ENCODE peak calls at places on chromosomes 3 and 15, in nine cellular contexts. One of them, this sample, is unnamed.

GRCh38 chr15:66154581-66154980 is 99.0 kb downstream of the MEGF11 start:
- DNase-seq in left lung: no peak
- DNase-seq in brain microvascular endothelial cell: no peak
- DNase-seq in pancreas: no peak
- DNase-seq in lung: no peak
- DNase-seq in bronchial epithelial cell: no peak
- DNase-seq in Peyer's patch: no peak
- DNase-seq in mesothelial cell of epicardium: no peak
- DNase-seq in endodermal cell: no peak
- DNase-seq in this sample: no peak

GRCh38 chr3:11452988-11453847 is 181.0 kb downstream of the ATG7 start:
- DNase-seq in left lung: no peak
- DNase-seq in brain microvascular endothelial cell: peak
- DNase-seq in pancreas: no peak
- DNase-seq in lung: no peak
- DNase-seq in bronchial epithelial cell: peak
- DNase-seq in Peyer's patch: no peak
- DNase-seq in mesothelial cell of epicardium: no peak
- DNase-seq in endodermal cell: no peak
- DNase-seq in this sample: no peak

GRCh38 chr3:11379238-11379823 is 107.1 kb downstream of the ATG7 start:
- DNase-seq in left lung: no peak
- DNase-seq in brain microvascular endothelial cell: peak
- DNase-seq in pancreas: no peak
- DNase-seq in lung: no peak
- DNase-seq in bronchial epithelial cell: peak
- DNase-seq in Peyer's patch: no peak
- DNase-seq in mesothelial cell of epicardium: no peak
- DNase-seq in endodermal cell: peak
- DNase-seq in this sample: no peak

GRCh38 chr3:123404391-123404790 is 44.5 kb downstream of the ADCY5 start:
- DNase-seq in left lung: no peak
- DNase-seq in brain microvascular endothelial cell: no peak
- DNase-seq in pancreas: peak
- DNase-seq in lung: no peak
- DNase-seq in bronchial epithelial cell: no peak
- DNase-seq in Peyer's patch: no peak
- DNase-seq in mesothelial cell of epicardium: no peak
- DNase-seq in endodermal cell: no peak
- DNase-seq in this sample: no peak

GRCh38 chr3:120773932-120774331 is 31.4 kb downstream of the GTF2E1 start:
- DNase-seq in left lung: no peak
- DNase-seq in brain microvascular endothelial cell: peak
- DNase-seq in pancreas: no peak
- DNase-seq in lung: no peak
- DNase-seq in bronchial epithelial cell: peak
- DNase-seq in Peyer's patch: no peak
- DNase-seq in mesothelial cell of epicardium: no peak
- DNase-seq in endodermal cell: no peak
- DNase-seq in this sample: no peak

GRCh38 chr3:69092030-69092513 is 7.3 kb downstream of the ARL6IP5 start:
- DNase-seq in left lung: no peak
- DNase-seq in brain microvascular endothelial cell: no peak
- DNase-seq in pancreas: no peak
- DNase-seq in lung: no peak
- DNase-seq in bronchial epithelial cell: no peak
- DNase-seq in Peyer's patch: peak
- DNase-seq in mesothelial cell of epicardium: no peak
- DNase-seq in endodermal cell: no peak
- DNase-seq in this sample: no peak

GRCh38 chr3:81716870-81717509 is 44.5 kb downstream of the GBE1 start:
- DNase-seq in left lung: peak
- DNase-seq in brain microvascular endothelial cell: no peak
- DNase-seq in pancreas: no peak
- DNase-seq in lung: no peak
- DNase-seq in bronchial epithelial cell: peak
- DNase-seq in Peyer's patch: no peak
- DNase-seq in mesothelial cell of epicardium: no peak
- DNase-seq in endodermal cell: no peak
- DNase-seq in this sample: no peak

GRCh38 chr3:51798561-51798960 is 19.5 kb upstream of the IQCF6 start:
- DNase-seq in left lung: no peak
- DNase-seq in brain microvascular endothelial cell: no peak
- DNase-seq in pancreas: no peak
- DNase-seq in lung: no peak
- DNase-seq in bronchial epithelial cell: no peak
- DNase-seq in Peyer's patch: no peak
- DNase-seq in mesothelial cell of epicardium: no peak
- DNase-seq in endodermal cell: peak
- DNase-seq in this sample: no peak

GRCh38 chr15:101017935-101018849 is 99.0 kb downstream of the LRRK1 start:
- DNase-seq in left lung: no peak
- DNase-seq in brain microvascular endothelial cell: no peak
- DNase-seq in pancreas: no peak
- DNase-seq in lung: peak
- DNase-seq in bronchial epithelial cell: no peak
- DNase-seq in Peyer's patch: no peak
- DNase-seq in mesothelial cell of epicardium: no peak
- DNase-seq in endodermal cell: peak
- DNase-seq in this sample: peak

GRCh38 chr15:74780983-74781672 is 752 bp upstream of the CSK start:
- DNase-seq in left lung: peak
- DNase-seq in brain microvascular endothelial cell: no peak
- DNase-seq in pancreas: no peak
- DNase-seq in lung: no peak
- DNase-seq in bronchial epithelial cell: peak
- DNase-seq in Peyer's patch: peak
- DNase-seq in mesothelial cell of epicardium: no peak
- DNase-seq in endodermal cell: peak
- DNase-seq in this sample: no peak

GRCh38 chr15:87746333-87746732 is 510.2 kb downstream of the NTRK3 start:
- DNase-seq in left lung: no peak
- DNase-seq in brain microvascular endothelial cell: no peak
- DNase-seq in pancreas: no peak
- DNase-seq in lung: no peak
- DNase-seq in bronchial epithelial cell: no peak
- DNase-seq in Peyer's patch: no peak
- DNase-seq in mesothelial cell of epicardium: no peak
- DNase-seq in endodermal cell: no peak
- DNase-seq in this sample: no peak

GRCh38 chr3:43770426-43771103 is 79.8 kb downstream of the ABHD5 start:
- DNase-seq in left lung: peak
- DNase-seq in brain microvascular endothelial cell: peak
- DNase-seq in pancreas: no peak
- DNase-seq in lung: peak
- DNase-seq in bronchial epithelial cell: peak
- DNase-seq in Peyer's patch: peak
- DNase-seq in mesothelial cell of epicardium: no peak
- DNase-seq in endodermal cell: no peak
- DNase-seq in this sample: no peak

GRCh38 chr3:39273119-39273518 is 6.7 kb downstream of the CX3CR1 start:
- DNase-seq in left lung: no peak
- DNase-seq in brain microvascular endothelial cell: no peak
- DNase-seq in pancreas: no peak
- DNase-seq in lung: no peak
- DNase-seq in bronchial epithelial cell: no peak
- DNase-seq in Peyer's patch: no peak
- DNase-seq in mesothelial cell of epicardium: no peak
- DNase-seq in endodermal cell: peak
- DNase-seq in this sample: no peak

GRCh38 chr3:16477054-16477453 is 36.4 kb downstream of the RFTN1 start:
- DNase-seq in left lung: no peak
- DNase-seq in brain microvascular endothelial cell: no peak
- DNase-seq in pancreas: no peak
- DNase-seq in lung: no peak
- DNase-seq in bronchial epithelial cell: peak
- DNase-seq in Peyer's patch: no peak
- DNase-seq in mesothelial cell of epicardium: no peak
- DNase-seq in endodermal cell: no peak
- DNase-seq in this sample: no peak

GRCh38 chr3:102255736-102256135 is 179.1 kb upstream of the ZPLD1 start:
- DNase-seq in left lung: no peak
- DNase-seq in brain microvascular endothelial cell: no peak
- DNase-seq in pancreas: no peak
- DNase-seq in lung: no peak
- DNase-seq in bronchial epithelial cell: peak
- DNase-seq in Peyer's patch: no peak
- DNase-seq in mesothelial cell of epicardium: no peak
- DNase-seq in endodermal cell: no peak
- DNase-seq in this sample: no peak

GRCh38 chr15:88043396-88043795 is 213.1 kb downstream of the NTRK3 start:
- DNase-seq in left lung: no peak
- DNase-seq in brain microvascular endothelial cell: no peak
- DNase-seq in pancreas: no peak
- DNase-seq in lung: no peak
- DNase-seq in bronchial epithelial cell: no peak
- DNase-seq in Peyer's patch: no peak
- DNase-seq in mesothelial cell of epicardium: no peak
- DNase-seq in endodermal cell: no peak
- DNase-seq in this sample: no peak

GRCh38 chr15:88637841-88638625 is 783 bp upstream of the ISG20 start:
- DNase-seq in left lung: no peak
- DNase-seq in brain microvascular endothelial cell: no peak
- DNase-seq in pancreas: peak
- DNase-seq in lung: no peak
- DNase-seq in bronchial epithelial cell: no peak
- DNase-seq in Peyer's patch: no peak
- DNase-seq in mesothelial cell of epicardium: no peak
- DNase-seq in endodermal cell: no peak
- DNase-seq in this sample: no peak

GRCh38 chr3:76369170-76369569 is 583.8 kb upstream of the ZNF717 start:
- DNase-seq in left lung: no peak
- DNase-seq in brain microvascular endothelial cell: peak
- DNase-seq in pancreas: no peak
- DNase-seq in lung: no peak
- DNase-seq in bronchial epithelial cell: peak
- DNase-seq in Peyer's patch: no peak
- DNase-seq in mesothelial cell of epicardium: no peak
- DNase-seq in endodermal cell: no peak
- DNase-seq in this sample: no peak

GRCh38 chr3:123385981-123386380 is 62.9 kb downstream of the ADCY5 start:
- DNase-seq in left lung: no peak
- DNase-seq in brain microvascular endothelial cell: no peak
- DNase-seq in pancreas: no peak
- DNase-seq in lung: no peak
- DNase-seq in bronchial epithelial cell: peak
- DNase-seq in Peyer's patch: no peak
- DNase-seq in mesothelial cell of epicardium: no peak
- DNase-seq in endodermal cell: no peak
- DNase-seq in this sample: no peak

GRCh38 chr15:57468486-57468885 is 92.2 kb downstream of the CGNL1 start:
- DNase-seq in left lung: no peak
- DNase-seq in brain microvascular endothelial cell: no peak
- DNase-seq in pancreas: no peak
- DNase-seq in lung: no peak
- DNase-seq in bronchial epithelial cell: no peak
- DNase-seq in Peyer's patch: no peak
- DNase-seq in mesothelial cell of epicardium: no peak
- DNase-seq in endodermal cell: no peak
- DNase-seq in this sample: no peak

GRCh38 chr15:70775160-70775559 is 11.8 kb upstream of the UACA start:
- DNase-seq in left lung: no peak
- DNase-seq in brain microvascular endothelial cell: peak
- DNase-seq in pancreas: no peak
- DNase-seq in lung: no peak
- DNase-seq in bronchial epithelial cell: peak
- DNase-seq in Peyer's patch: no peak
- DNase-seq in mesothelial cell of epicardium: no peak
- DNase-seq in endodermal cell: no peak
- DNase-seq in this sample: no peak

GRCh38 chr15:98363955-98364354 is 284.4 kb upstream of the IGF1R start:
- DNase-seq in left lung: no peak
- DNase-seq in brain microvascular endothelial cell: no peak
- DNase-seq in pancreas: no peak
- DNase-seq in lung: peak
- DNase-seq in bronchial epithelial cell: no peak
- DNase-seq in Peyer's patch: no peak
- DNase-seq in mesothelial cell of epicardium: no peak
- DNase-seq in endodermal cell: no peak
- DNase-seq in this sample: peak

GRCh38 chr3:189144645-189145044 is 27.1 kb upstream of the TPRG1 start:
- DNase-seq in left lung: no peak
- DNase-seq in brain microvascular endothelial cell: no peak
- DNase-seq in pancreas: no peak
- DNase-seq in lung: no peak
- DNase-seq in bronchial epithelial cell: peak
- DNase-seq in Peyer's patch: no peak
- DNase-seq in mesothelial cell of epicardium: no peak
- DNase-seq in endodermal cell: no peak
- DNase-seq in this sample: no peak
- TF ChIP-seq CTCF in left lung: no peak
- TF ChIP-seq CTCF in brain microvascular endothelial cell: peak
- TF ChIP-seq CTCF in pancreas: no peak
- TF ChIP-seq CTCF in lung: no peak
- TF ChIP-seq CTCF in bronchial epithelial cell: no peak
- TF ChIP-seq CTCF in Peyer's patch: no peak
- TF ChIP-seq CTCF in mesothelial cell of epicardium: no peak
- TF ChIP-seq CTCF in endodermal cell: no peak
- TF ChIP-seq CTCF in this sample: peak

GRCh38 chr3:129892857-129893615 is 475 bp downstream of the TMCC1 start:
- DNase-seq in left lung: peak
- DNase-seq in brain microvascular endothelial cell: no peak
- DNase-seq in pancreas: peak
- DNase-seq in lung: peak
- DNase-seq in bronchial epithelial cell: no peak
- DNase-seq in Peyer's patch: peak
- DNase-seq in mesothelial cell of epicardium: no peak
- DNase-seq in endodermal cell: peak
- DNase-seq in this sample: peak
- TF ChIP-seq CTCF in left lung: no peak
- TF ChIP-seq CTCF in brain microvascular endothelial cell: no peak
- TF ChIP-seq CTCF in pancreas: no peak
- TF ChIP-seq CTCF in lung: no peak
- TF ChIP-seq CTCF in bronchial epithelial cell: no peak
- TF ChIP-seq CTCF in Peyer's patch: peak
- TF ChIP-seq CTCF in mesothelial cell of epicardium: no peak
- TF ChIP-seq CTCF in endodermal cell: peak
- TF ChIP-seq CTCF in this sample: no peak

GRCh38 chr3:187319699-187320302 is 28.3 kb upstream of the MASP1 start:
- DNase-seq in left lung: peak
- DNase-seq in brain microvascular endothelial cell: peak
- DNase-seq in pancreas: peak
- DNase-seq in lung: peak
- DNase-seq in bronchial epithelial cell: peak
- DNase-seq in Peyer's patch: peak
- DNase-seq in mesothelial cell of epicardium: peak
- DNase-seq in endodermal cell: peak
- DNase-seq in this sample: peak
- TF ChIP-seq CTCF in left lung: peak
- TF ChIP-seq CTCF in brain microvascular endothelial cell: peak
- TF ChIP-seq CTCF in pancreas: peak
- TF ChIP-seq CTCF in lung: peak
- TF ChIP-seq CTCF in bronchial epithelial cell: peak
- TF ChIP-seq CTCF in Peyer's patch: peak
- TF ChIP-seq CTCF in mesothelial cell of epicardium: peak
- TF ChIP-seq CTCF in endodermal cell: peak
- TF ChIP-seq CTCF in this sample: peak

DNA sequence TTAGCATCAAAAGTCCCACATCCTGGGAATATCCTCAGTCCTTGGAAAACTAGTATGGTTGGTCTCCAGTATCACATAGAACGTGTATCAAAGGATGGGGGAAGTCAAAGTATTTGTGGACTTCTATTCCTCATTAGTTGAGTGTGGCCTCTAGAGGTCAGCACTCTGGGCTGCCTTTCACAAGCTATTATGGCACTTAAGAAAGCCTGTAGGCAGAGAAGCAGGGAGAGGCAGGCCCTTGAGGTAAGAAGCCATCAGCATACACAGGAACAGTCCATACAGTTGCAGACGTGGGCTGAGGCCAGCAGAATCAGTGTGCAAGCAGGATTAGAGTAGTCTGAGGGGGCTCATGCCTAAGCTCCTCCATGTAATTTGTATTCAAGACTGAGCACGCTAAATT is 341.7 kb downstream of the CLSTN2 start:
- DNase-seq in left lung: peak
- DNase-seq in brain microvascular endothelial cell: peak
- DNase-seq in pancreas: no peak
- DNase-seq in lung: peak
- DNase-seq in bronchial epithelial cell: peak
- DNase-seq in Peyer's patch: no peak
- DNase-seq in mesothelial cell of epicardium: no peak
- DNase-seq in endodermal cell: peak
- DNase-seq in this sample: no peak
- TF ChIP-seq CTCF in left lung: no peak
- TF ChIP-seq CTCF in brain microvascular endothelial cell: peak
- TF ChIP-seq CTCF in pancreas: no peak
- TF ChIP-seq CTCF in lung: peak
- TF ChIP-seq CTCF in bronchial epithelial cell: peak
- TF ChIP-seq CTCF in Peyer's patch: no peak
- TF ChIP-seq CTCF in mesothelial cell of epicardium: no peak
- TF ChIP-seq CTCF in endodermal cell: peak
- TF ChIP-seq CTCF in this sample: peak